ENCODE peak calls at places on chromosome 19, in ten cellular contexts. A is upper lobe of right lung, T is PC-3, P is cardiac muscle cell, E is fibroblast of mammary gland, V is choroid plexus epithelial cell, W is WERI-Rb-1, N is AG04449, L is cardiac fibroblast, S is Peyer's patch. I is an unnamed sample.

GRCh38 chr19:30733826-30734550 is 361.8 kb downstream of the ZNF536 start:
- DNase-seq in A (no peak), T (no peak), P (no peak), E (no peak), V (no peak), W (peak; percentile 78), N (no peak), L (no peak), S (no peak), I (no peak)

GRCh38 chr19:45710731-45711130 is 18.3 kb downstream of the QPCTL start:
- DNase-seq in A (no peak), T (no peak), P (no peak), E (no peak), V (no peak), W (no peak), N (no peak), L (no peak), S (no peak), I (no peak)

GRCh38 chr19:36032251-36033104 is at the start of gene CLIP3:
- DNase-seq in A (no peak), T (no peak), P (peak; percentile 84), E (peak; percentile 51), V (peak; percentile 71), W (peak; percentile 80), N (no peak), L (peak; percentile 61), S (peak; percentile 57), I (peak; percentile 74)

GRCh38 chr19:54473983-54474382 is 887 bp upstream of the CDC42EP5 start:
- DNase-seq in A (no peak), T (no peak), P (no peak), E (no peak), V (no peak), W (no peak), N (no peak), L (no peak), S (no peak), I (no peak)

GRCh38 chr19:45508681-45508930 is 1.3 kb downstream of the VASP start:
- DNase-seq in A (no peak), T (no peak), P (peak; percentile 49), E (no peak), V (no peak), W (no peak), N (no peak), L (no peak), S (no peak), I (no peak)

GRCh38 chr19:347946-348861 is 3.6 kb upstream of the MIER2 start:
- DNase-seq in A (no peak), T (peak; percentile 32), P (no peak), E (no peak), V (no peak), W (no peak), N (no peak), L (no peak), S (no peak), I (peak; percentile 14)

GRCh38 chr19:507286-508203 is at the start of gene TPGS1:
- DNase-seq in A (peak; percentile 95), T (peak; percentile 67), P (peak; percentile 100), E (peak; percentile 52), V (peak; percentile 80), W (peak; percentile 94), N (no peak), L (peak; percentile 75), S (peak; percentile 88), I (peak; percentile 65)

GRCh38 chr19:2665103-2665502 is 37.4 kb downstream of the GNG7 start:
- DNase-seq in A (no peak), T (no peak), P (no peak), E (no peak), V (no peak), W (no peak), N (no peak), L (no peak), S (no peak), I (no peak)

GRCh38 chr19:58325623-58326022 is 1.2 kb upstream of the ZSCAN22 start:
- DNase-seq in A (no peak), T (peak; percentile 75), P (no peak), E (peak; percentile 52), V (peak; percentile 25), W (no peak), N (no peak), L (peak; percentile 40), S (no peak), I (no peak)

GRCh38 chr19:42202290-42202867 is 15.1 kb downstream of the DEDD2 start:
- DNase-seq in A (no peak), T (no peak), P (no peak), E (no peak), V (no peak), W (no peak), N (no peak), L (no peak), S (no peak), I (no peak)

DNA sequence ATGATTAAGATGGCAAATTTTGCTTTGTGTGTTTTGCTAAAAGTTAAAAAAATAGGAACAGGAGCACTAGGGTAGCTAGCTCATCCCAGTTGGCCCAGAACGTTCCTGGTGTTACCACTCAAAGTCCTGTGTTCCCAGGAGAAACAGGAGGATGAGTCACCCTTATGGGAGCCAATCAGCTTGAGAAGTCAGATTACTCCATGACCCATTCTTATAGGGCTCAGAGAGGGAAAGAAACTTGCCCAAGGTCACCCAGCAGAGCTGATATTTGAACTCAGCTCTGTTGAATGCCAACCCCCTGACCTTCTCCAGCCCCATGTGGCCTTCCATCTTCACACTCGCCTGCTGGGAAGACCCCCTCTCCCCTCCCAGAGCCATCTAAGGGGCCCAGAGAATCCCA is 13.0 kb downstream of the NMRK2 start:
- DNase-seq in A (no peak), T (no peak), P (peak; percentile 38), E (peak; percentile 64), V (no peak), W (no peak), N (no peak), L (peak; percentile 67), S (no peak), I (peak; percentile 40)
- TF ChIP-seq CTCF in A (no peak), T (no peak), P (no peak), E (no peak), V (no peak), W (no peak), N (no peak), L (no peak), S (no peak), I (no peak)

GRCh38 chr19:9461938-9462337 is 26.6 kb upstream of the ZNF266 start:
- DNase-seq in A (no peak), T (no peak), P (no peak), E (no peak), V (no peak), W (no peak), N (no peak), L (no peak), S (no peak), I (no peak)

DNA sequence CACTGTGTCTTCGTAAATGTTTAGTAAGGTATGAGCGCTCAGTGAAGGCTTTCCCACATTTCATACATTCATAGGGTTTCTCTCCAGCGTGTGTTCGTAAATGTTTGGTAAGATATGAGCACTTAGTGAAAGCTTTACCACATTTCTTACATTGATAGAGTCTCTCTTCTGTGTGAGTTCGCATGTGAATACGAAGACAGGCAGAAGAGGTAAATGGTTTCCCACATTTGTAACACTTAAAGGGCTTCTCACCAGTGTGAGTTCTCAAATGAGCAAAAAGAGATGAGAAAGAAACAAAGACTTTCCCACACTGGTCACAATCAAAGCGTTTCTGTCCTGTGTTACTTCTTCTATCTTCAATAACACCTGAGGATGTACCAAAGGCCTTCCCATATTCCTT is 31.3 kb downstream of the ZNF560 start:
- DNase-seq in A (no peak), T (no peak), P (no peak), E (no peak), V (no peak), W (no peak), N (no peak), L (no peak), S (no peak), I (no peak)
- H3K4me3 ChIP-seq in A (no peak overlapping the region), T (no peak overlapping the region), P (no peak overlapping the region), E (no peak overlapping the region), V (no peak overlapping the region), W (no peak overlapping the region), N (no peak overlapping the region), L (no peak overlapping the region), S (no peak overlapping the region), I (no peak overlapping the region)

DNA sequence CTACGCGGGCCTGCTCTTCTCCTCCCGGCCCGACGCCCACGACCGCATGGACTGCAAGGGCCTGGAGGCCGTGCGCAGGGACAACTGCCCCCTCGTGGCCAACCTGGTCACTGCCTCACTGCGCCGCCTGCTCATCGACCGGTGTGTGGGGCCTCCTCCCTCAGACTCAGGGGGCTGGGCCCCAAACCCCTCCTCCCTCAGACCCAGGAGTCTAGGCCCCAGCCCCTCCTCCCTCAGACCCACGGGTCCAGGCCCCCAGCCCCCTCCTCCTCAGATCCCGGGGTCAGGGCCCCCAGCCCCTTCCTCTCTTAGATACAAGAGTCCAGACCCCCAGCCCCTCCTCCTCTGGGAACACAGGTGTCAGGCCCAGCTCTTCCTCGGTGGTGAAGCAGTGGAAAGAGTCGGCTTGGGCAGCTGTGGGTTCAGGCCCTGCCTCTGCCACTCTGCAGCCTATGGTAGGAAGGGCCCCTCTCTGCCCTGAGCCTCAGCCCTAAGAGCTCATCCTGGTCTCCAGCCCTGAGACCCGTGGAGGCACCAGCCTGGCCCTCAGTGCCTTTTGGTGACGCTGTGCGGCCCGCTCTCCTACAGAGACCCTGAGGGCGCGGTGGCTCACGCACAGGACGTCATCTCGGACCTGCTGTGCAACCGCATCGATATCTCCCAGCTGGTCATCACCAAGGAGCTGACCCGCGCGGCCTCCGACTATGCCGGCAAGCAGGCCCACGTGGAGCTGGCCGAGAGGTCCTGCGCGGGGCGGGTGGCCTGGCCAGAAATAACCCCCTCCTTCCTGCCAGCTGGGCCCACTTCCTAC is 3.7 kb upstream of the SPIB start:
- DNase-seq in A (peak; percentile 92), T (peak; percentile 24), P (peak; percentile 82), E (peak; percentile 69), V (peak; percentile 74), W (peak; percentile 87), N (no peak), L (peak; percentile 69), S (peak; percentile 92), I (peak; percentile 76)
- TF ChIP-seq CTCF in A (peak; percentile 92), T (peak; percentile 73), P (peak; percentile 92), E (peak; percentile 74), V (peak; percentile 87), W (peak; percentile 92), N (peak; percentile 92), L (peak; percentile 95), S (peak; percentile 80), I (peak; percentile 84)

DNA sequence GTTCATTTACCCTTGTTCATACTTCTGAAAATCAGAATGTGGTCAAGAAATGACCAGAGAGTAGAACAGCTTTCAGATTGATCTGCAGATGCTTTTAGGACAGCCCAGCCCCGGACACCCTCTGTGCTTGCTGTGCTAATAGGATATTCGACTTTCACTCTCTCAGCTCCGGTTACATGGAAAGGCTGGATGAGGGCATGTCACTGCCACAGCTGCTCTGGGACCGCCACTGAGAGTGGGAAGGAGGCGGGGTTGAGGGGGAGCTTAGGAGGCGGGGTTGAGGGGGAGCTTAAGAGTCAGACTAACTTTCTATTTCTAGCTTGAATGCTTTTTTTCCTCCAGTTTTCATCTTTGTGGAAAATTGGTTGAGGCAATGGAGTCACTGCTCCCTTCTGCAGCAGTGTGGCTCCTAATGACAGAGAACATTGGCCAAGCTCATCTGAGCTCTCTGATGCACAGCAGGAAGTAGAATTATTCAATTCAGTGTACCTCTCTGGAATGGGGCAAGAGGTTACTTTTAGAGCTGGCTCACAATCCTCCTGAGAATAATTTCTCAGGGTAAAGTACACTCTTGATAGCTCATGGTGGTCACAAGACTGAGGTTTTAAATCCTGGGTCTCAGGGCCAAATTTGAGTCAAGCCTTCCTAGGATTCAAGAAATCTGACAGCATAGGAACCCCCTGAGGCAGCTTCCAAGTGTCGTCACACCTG is 74.6 kb upstream of the NPAS1 start:
- DNase-seq in A (no peak), T (no peak), P (peak; percentile 62), E (peak; percentile 86), V (peak; percentile 76), W (peak; percentile 90), N (no peak), L (peak; percentile 62), S (no peak), I (peak; percentile 53)
- H3K4me3 ChIP-seq in A (no peak overlapping the region), T (no peak overlapping the region), P (no peak overlapping the region), E (no peak overlapping the region), V (peak overlapping the region; percentile 11), W (no peak overlapping the region), N (peak overlapping the region; percentile 27), L (no peak overlapping the region), S (no peak overlapping the region), I (no peak overlapping the region)